ENCODE peak calls at places on chromosomes 2 and 18, in nine cellular contexts. M, A, O, D, F, I, L, C and H are unnamed samples. For H3K27me3, the result is how much of the 10 kb centered on the place peaks cover.

GRCh38 chr2:60515751-60516226 is 37.7 kb downstream of the BCL11A start:
- DNase-seq in M (peak), F (no peak), L (peak), O (no peak), D (peak), C (peak), A (no peak), I (peak), H (no peak)

GRCh38 chr2:172735646-172736418 is at the start of gene RAPGEF4:
- DNase-seq in A (no peak), F (peak), L (no peak), C (no peak), M (no peak), O (no peak), D (no peak), I (no peak), H (no peak)

GRCh38 chr2:176137249-176137573 is 7.7 kb downstream of the HOXD8 start:
- DNase-seq in I (no peak), L (no peak), M (no peak), F (no peak), D (no peak), C (no peak), O (no peak), A (no peak), H (no peak)

GRCh38 chr2:169258045-169258601 is 104.2 kb downstream of the LRP2 start:
- DNase-seq in F (peak), M (no peak), I (no peak), C (no peak), D (peak), O (no peak), A (no peak), L (no peak), H (no peak)

GRCh38 chr18:41144444-41144843 is 810.6 kb upstream of the PIK3C3 start:
- DNase-seq in C (peak), I (no peak), M (no peak), D (peak), F (no peak), A (no peak), O (no peak), L (no peak), H (no peak)

GRCh38 chr2:174343638-174344455 is 9.1 kb downstream of the SP9 start:
- DNase-seq in C (no peak), M (no peak), O (no peak), L (no peak), D (no peak), A (no peak), I (no peak), F (peak), H (no peak)

GRCh38 chr2:102592601-102593000 is 26.8 kb upstream of the SLC9A2 start:
- DNase-seq in F (peak), O (no peak), M (no peak), L (no peak), D (peak), C (peak), A (no peak), I (no peak), H (no peak)

GRCh38 chr2:102081600-102081999 is 60.9 kb upstream of the IL1R1 start:
- DNase-seq in M (no peak), A (no peak), D (no peak), I (no peak), F (no peak), L (no peak), C (no peak), O (no peak), H (no peak)

GRCh38 chr18:22452226-22452668 is 34.5 kb upstream of the CTAGE1 start:
- DNase-seq in C (no peak), A (no peak), O (no peak), F (no peak), D (no peak), M (no peak), L (no peak), I (no peak), H (no peak)

GRCh38 chr2:167258712-167259111 is 370.4 kb downstream of the XIRP2 start:
- DNase-seq in O (no peak), M (no peak), C (no peak), A (no peak), D (no peak), F (peak), L (no peak), I (no peak), H (no peak)

GRCh38 chr2:3398837-3399236 is 19.3 kb downstream of the TRAPPC12 start:
- DNase-seq in L (no peak), I (no peak), D (no peak), F (peak), O (no peak), A (no peak), M (no peak), C (no peak), H (no peak)

GRCh38 chr2:105438104-105438929 is 39.5 kb upstream of the FHL2 start:
- DNase-seq in I (no peak), O (no peak), A (no peak), C (peak), L (no peak), F (no peak), M (no peak), D (peak), H (peak)

GRCh38 chr18:61574665-61575064 is 241.4 kb downstream of the CDH20 start:
- DNase-seq in D (no peak), C (peak), F (no peak), L (no peak), I (no peak), M (no peak), A (no peak), O (no peak), H (no peak)

GRCh38 chr2:231752056-231752455 is 29.0 kb downstream of the PDE6D start:
- DNase-seq in I (no peak), L (no peak), M (no peak), O (no peak), C (no peak), D (no peak), F (no peak), A (no peak), H (no peak)

GRCh38 chr2:156338578-156338977 is 6.1 kb upstream of the NR4A2 start:
- DNase-seq in C (no peak), M (no peak), L (no peak), A (no peak), D (no peak), O (no peak), F (no peak), I (no peak), H (no peak)

GRCh38 chr2:142234701-142235100 is 103.9 kb upstream of the LRP1B start:
- DNase-seq in O (no peak), L (no peak), F (no peak), D (no peak), M (no peak), I (no peak), C (no peak), A (no peak), H (no peak)

GRCh38 chr18:58417752-58418151 is 211.1 kb downstream of the ALPK2 start:
- DNase-seq in F (no peak), O (no peak), L (no peak), C (peak), I (no peak), M (no peak), A (no peak), D (peak), H (no peak)

GRCh38 chr2:124778076-124778475 is 753.0 kb downstream of the CNTNAP5 start:
- DNase-seq in L (no peak), M (no peak), A (no peak), F (no peak), I (no peak), D (peak), O (no peak), C (peak), H (no peak)

DNA sequence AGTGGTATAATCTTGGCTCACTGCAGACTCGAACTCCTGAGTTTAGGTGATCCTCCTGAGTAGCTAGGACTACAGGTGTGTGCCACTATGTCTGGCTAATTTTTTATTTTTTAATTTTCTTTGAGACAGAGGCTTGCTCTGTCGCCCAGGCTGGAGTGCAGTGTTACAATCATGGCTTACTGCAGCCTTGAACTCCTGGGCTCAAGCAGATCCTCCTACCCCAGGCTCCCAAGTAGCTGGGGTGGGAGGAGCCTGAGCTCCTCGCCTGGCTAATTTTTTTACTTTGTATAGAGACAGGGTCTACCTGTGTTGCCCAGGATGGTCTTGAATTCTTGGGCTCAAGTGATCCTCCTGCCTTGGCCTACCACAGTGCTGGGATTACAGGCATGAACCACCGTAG is 62.5 kb downstream of the BABAM2 start:
- DNase-seq in C (no peak), D (no peak), I (no peak), F (no peak), A (no peak), M (no peak), O (no peak), L (no peak), H (no peak)
- H3K27ac ChIP-seq in C (no peak), D (no peak), I (no peak), F (no peak), A (no peak), M (no peak), O (peak), L (no peak), H (no peak)

DNA sequence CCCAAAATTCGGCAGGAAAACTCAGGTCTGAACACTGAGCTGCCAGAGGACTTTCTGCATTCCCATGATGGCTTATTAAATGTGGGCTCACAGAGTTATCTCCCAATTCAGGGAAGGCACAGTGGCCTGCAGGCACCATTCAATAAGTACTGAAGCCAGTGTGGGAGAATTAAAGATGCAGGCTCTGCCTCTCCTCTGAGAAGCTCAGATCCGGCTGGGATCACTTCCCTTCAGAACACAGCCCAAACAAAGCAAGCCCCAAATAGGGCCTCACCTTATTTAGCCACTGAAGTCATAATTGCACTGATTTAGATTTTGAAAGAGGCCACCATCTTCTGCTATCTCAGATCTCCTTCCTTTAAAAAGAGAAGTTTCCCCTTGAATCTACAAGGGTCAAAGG is 94.3 kb downstream of the MAPK4 start:
- DNase-seq in L (no peak), F (no peak), I (no peak), A (no peak), M (no peak), D (no peak), C (no peak), O (no peak), H (no peak)
- H3K4me3 ChIP-seq in L (no peak), F (no peak), I (no peak), A (peak), M (no peak), D (no peak), C (no peak), O (no peak), H (no peak)

GRCh38 chr2:59195851-59196250 is 954.7 kb upstream of the FANCL start:
- DNase-seq in A (no peak), M (no peak), F (no peak), I (no peak), O (no peak), D (no peak), C (no peak), L (no peak), H (no peak)
- H3K27me3 ChIP-seq in A (under half), M (under half), F (under half), I (under half), O (under half), D (under half), C (under half), L (under half), H (under half)

DNA sequence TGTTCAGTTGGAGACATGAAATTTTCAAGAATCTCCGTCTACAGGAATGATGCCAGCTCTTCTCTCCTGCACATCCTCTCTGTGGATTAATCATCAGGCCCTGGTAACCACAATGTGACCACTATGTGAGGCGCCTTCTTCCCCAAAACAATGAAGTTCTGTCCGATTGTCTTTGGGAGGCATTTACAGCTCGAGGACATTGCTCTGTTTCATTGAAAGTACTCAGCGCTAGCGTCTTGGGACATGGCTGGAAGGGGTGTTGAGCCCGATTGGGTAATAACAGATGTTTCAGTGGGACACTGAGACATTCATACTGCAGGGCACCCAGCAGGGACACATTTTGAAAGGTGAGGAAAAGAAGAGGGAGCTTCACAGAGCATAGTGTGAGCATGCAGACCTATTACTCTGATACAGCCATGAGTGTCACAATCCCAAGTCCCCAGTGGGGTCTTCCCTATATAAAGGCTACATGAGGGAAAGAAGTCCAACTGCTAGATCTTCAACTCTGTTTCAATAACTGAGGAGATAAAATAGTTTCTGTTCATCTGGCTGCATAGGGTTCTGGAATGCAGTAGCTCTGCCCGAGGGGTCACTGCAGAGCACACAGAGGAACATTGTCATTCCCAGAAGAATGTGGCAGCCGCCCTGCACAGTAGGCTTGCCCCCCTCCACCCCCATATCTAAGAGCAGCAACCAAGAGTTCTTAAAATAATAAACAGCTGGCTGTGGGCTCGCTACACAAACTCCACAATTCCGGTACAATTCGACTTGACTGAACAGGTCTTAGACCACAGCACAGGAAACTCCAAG is 237.3 kb downstream of the OSR1 start:
- DNase-seq in A (no peak), D (peak), O (no peak), M (no peak), C (peak), L (no peak), F (no peak), I (no peak), H (no peak)
- H3K27ac ChIP-seq in A (no peak), D (no peak), O (no peak), M (no peak), C (peak), L (no peak), F (no peak), I (no peak), H (no peak)

DNA sequence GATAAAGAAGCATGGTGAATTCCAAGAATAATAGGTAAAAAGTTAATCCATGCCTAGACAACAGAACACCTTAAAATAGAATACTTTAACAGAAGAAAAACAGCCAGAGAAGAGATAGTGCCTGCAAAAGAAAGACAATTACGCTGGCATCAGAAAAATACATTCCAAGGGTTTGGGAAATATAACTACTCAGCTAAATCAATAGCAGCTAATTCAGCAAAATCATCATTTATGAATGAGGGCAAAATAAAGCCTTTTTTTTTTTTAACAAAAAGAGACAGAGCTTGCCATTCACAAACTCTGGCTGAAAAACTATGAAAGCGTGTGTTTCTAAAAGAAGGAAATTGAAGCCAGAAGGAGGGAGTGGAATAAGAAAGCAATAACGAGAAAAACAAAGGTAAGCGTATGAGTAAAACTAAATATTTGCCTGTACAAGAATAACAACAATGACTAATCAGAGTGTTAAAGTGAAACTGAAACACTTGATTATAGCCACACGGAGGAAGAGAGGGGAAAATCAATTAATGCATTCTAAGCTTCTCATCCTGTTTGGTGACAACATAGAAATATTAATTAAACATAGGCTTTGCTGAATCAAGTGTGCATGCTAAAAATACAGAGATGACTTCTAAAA is 90.2 kb downstream of the EHD3 start:
- DNase-seq in F (no peak), L (no peak), M (no peak), O (no peak), I (no peak), C (no peak), A (no peak), D (no peak), H (no peak)
- H3K4me3 ChIP-seq in F (no peak), L (no peak), M (peak), O (no peak), I (peak), C (peak), A (peak), D (no peak), H (no peak)

DNA sequence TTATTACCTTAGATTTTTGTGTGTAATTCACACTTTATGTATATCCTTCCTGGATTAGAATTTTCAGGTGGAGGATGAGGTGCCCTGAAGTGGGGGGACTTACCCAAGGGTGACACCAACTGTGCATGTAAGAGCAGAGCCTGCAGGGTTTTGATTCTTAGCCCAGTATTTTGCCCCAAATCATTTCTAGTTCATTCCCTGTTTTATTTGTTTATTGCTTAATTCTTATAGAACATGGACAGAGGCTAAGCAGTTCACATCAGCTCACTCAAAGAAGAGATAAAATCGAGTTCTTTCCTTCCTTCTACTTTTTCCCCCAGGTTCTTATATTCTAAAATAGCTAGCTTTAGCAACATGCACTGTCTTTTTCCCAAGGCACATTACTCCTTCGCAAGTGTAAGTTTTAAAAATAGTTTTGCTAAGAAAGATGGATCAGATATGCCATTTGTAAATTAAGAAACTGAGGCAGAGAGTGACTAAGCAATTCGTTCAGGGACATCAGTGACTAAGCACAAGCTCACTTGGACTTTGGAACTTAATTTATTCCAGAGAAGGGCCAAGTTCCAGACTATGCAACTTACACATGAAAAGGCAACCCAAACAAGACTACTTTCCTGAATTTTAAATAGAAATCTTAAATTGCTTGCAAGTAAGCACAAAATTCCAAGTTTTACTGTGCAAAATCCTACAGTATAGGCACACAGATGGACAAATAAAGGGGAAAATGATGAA is 427.9 kb upstream of the POU3F3 start:
- DNase-seq in C (no peak), F (no peak), A (no peak), I (no peak), O (no peak), L (no peak), D (no peak), M (no peak), H (no peak)
- H3K27me3 ChIP-seq in C (under half), F (under half), A (under half), I (under half), O (under half), L (under half), D (under half), M (under half), H (under half)